ENCODE peak calls at places on chromosomes 12 and 14, in six cellular contexts. F, X, I, S, T and Q are unnamed samples.

GRCh38 chr14:68627050-68627867 is 165.6 kb downstream of the ZFP36L1 start:
- DNase-seq in F (no peak), X (peak; percentile 90), I (no peak), S (no peak), T (peak; percentile 42), Q (peak; percentile 85)

GRCh38 chr14:69968151-69968550 is 88.9 kb downstream of the SMOC1 start:
- DNase-seq in F (no peak), X (no peak), I (no peak), S (no peak), T (no peak), Q (no peak)

GRCh38 chr12:90574676-90575075 is 380.3 kb downstream of the CCER1 start:
- DNase-seq in F (no peak), X (no peak), I (no peak), S (no peak), T (no peak), Q (no peak)

GRCh38 chr14:104093366-104094055 is 8.0 kb downstream of the ASPG start:
- DNase-seq in F (no peak), X (no peak), I (no peak), S (no peak), T (no peak), Q (no peak)

GRCh38 chr12:70402597-70402996 is 36.5 kb downstream of the KCNMB4 start:
- DNase-seq in F (no peak), X (no peak), I (no peak), S (no peak), T (no peak), Q (no peak)

GRCh38 chr14:78254911-78255431 is 84.8 kb downstream of the NRXN3 start:
- DNase-seq in F (peak; percentile 40), X (no peak), I (no peak), S (no peak), T (no peak), Q (no peak)

GRCh38 chr12:38711055-38711454 is 194.3 kb downstream of the CPNE8 start:
- DNase-seq in F (no peak), X (no peak), I (no peak), S (no peak), T (no peak), Q (no peak)

GRCh38 chr14:101595887-101596721 is 34.8 kb downstream of the DIO3 start:
- DNase-seq in F (peak; percentile 51), X (no peak), I (no peak), S (peak; percentile 55), T (peak; percentile 82), Q (peak; percentile 77)

GRCh38 chr14:95993768-95994592 is 45.2 kb upstream of the C14orf132 start:
- DNase-seq in F (peak; percentile 13), X (no peak), I (no peak), S (no peak), T (no peak), Q (no peak)